ENCODE peak calls at places on chromosomes 16 and 17, in four cellular contexts. C, J, Q and D are unnamed samples.

GRCh38 chr17:64148699-64149098 is 18.8 kb upstream of the ERN1 start:
- DNase-seq in J (peak), C (no peak), Q (peak), D (no peak)

GRCh38 chr16:57132470-57132869 is 40.1 kb downstream of the CPNE2 start:
- DNase-seq in J (no peak), C (no peak), Q (no peak), D (no peak)

GRCh38 chr17:40301315-40301714 is 7.7 kb upstream of the RARA start:
- DNase-seq in Q (no peak), C (peak), J (no peak), D (no peak)

GRCh38 chr17:81833921-81834830 is 674 bp downstream of the PPP1R27 start:
- DNase-seq in J (no peak), C (peak), Q (no peak), D (no peak)

GRCh38 chr17:76735006-76735405 is 2.1 kb downstream of the SRSF2 start:
- DNase-seq in C (no peak), Q (no peak), J (peak), D (no peak)

GRCh38 chr17:10557422-10557821 is 8.0 kb upstream of the MYH2 start:
- DNase-seq in Q (peak), J (no peak), C (no peak), D (peak)

GRCh38 chr16:57998484-57998883 is 2.0 kb downstream of the ZNF319 start:
- DNase-seq in J (no peak), C (no peak), Q (peak), D (no peak)

GRCh38 chr17:6269474-6269873 is 165.4 kb downstream of the AIPL1 start:
- DNase-seq in J (peak), Q (peak), C (no peak), D (no peak)

GRCh38 chr16:66364117-66364958 is 2.2 kb upstream of the CDH5 start:
- DNase-seq in Q (peak), J (no peak), C (no peak), D (no peak)

DNA sequence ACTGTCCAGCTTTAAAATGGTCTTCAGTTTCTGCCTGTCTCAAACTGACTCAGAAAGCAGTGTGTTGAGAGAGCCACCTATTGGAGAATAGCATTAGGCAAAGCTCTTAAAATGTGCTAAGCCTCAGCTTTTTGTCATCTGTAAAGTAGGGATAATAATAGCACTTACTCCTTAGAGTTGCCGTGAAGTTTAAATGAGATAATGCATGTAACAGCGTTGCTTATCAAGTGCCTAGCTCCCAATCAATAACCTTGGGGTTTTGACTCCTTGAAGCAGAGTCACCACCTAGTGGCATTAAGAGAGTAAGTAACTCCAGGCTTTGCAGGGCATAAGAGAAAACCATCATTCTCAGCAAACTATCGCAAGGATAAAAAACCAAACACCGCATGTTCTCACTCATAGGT is 163.3 kb downstream of the HS3ST2 start:
- DNase-seq in Q (peak), J (peak), C (no peak), D (no peak)
- TF ChIP-seq CTCF in Q (peak), J (peak), C (no peak), D (no peak)

DNA sequence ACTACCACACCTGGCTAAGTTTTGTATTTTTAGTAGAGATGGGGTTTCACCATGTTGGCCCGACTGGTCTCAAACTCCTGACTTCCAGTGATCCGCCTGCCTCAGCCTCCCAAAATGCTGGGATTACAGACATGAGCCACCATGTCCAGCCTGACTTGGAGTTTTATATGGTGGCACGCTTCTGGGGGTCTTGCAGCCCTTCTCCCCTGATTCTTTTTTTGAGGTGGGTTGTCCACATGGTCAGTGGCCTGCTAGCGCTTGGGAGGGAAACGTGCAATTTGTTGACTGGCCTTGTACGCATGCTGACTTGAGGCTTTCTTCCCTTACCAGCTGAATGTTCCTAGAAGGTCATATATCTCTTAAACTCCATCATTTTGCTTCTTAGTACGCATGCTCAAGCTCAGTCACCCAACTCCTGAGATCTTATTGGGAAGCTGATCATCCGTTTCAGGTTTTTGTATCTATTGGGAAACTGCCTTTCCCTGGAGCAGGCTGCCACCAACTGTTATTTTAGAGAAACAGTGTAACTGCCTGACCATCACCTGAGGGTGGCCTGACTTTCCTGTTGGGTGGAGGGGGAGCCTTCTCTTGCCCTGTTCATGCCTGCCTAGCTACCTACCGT is 13.7 kb upstream of the LDHD start:
- DNase-seq in Q (peak), J (no peak), C (no peak), D (no peak)
- TF ChIP-seq CTCF in Q (no peak), J (no peak), C (no peak), D (peak)

GRCh38 chr16:77871932-77872331 is 83.6 kb downstream of the VAT1L start:
- DNase-seq in J (no peak), C (no peak), Q (no peak), D (no peak)
- TF ChIP-seq CTCF in J (no peak), C (no peak), Q (no peak), D (no peak)

GRCh38 chr17:7782237-7782636 is 51.8 kb upstream of the KDM6B start:
- DNase-seq in C (no peak), Q (peak), J (peak), D (peak)
- TF ChIP-seq CTCF in C (no peak), Q (peak), J (peak), D (peak)